ENCODE peak calls at places on chromosomes 11 and 22, in six cellular contexts. V is H1, X is stomach, A is prostate gland, R is A549, F is endothelial cell of umbilical vein. G is an unnamed sample.

GRCh38 chr22:29511126-29511854 is 31.3 kb downstream of the NEFH start:
- DNase-seq in R (no peak), X (no peak), V (no peak), F (no peak), A (no peak), G (no peak)

GRCh38 chr11:2310786-2311455 is 9.1 kb downstream of the TSPAN32 start:
- DNase-seq in R (no peak), X (no peak), F (no peak), A (no peak), V (no peak), G (peak)

GRCh38 chr11:44630511-44631210 is 65.2 kb downstream of the CD82 start:
- DNase-seq in A (peak), F (no peak), R (no peak), V (no peak), X (peak), G (no peak)

GRCh38 chr22:30094804-30095203 is 14.5 kb downstream of the HORMAD2 start:
- DNase-seq in A (no peak), V (no peak), F (no peak), R (no peak), X (no peak), G (no peak)

GRCh38 chr11:35031869-35032268 is 107.1 kb upstream of the CD44 start:
- DNase-seq in R (no peak), A (no peak), X (no peak), F (peak), V (no peak), G (no peak)

GRCh38 chr22:50528682-50529415 is 963 bp downstream of the TYMP start:
- DNase-seq in V (peak), X (no peak), R (no peak), F (no peak), A (no peak), G (no peak)

GRCh38 chr22:43014062-43014875 is 680 bp downstream of the PACSIN2 start:
- DNase-seq in R (no peak), X (peak), F (peak), A (peak), V (peak), G (peak)

GRCh38 chr11:76901144-76901543 is 40.4 kb downstream of the ACER3 start:
- DNase-seq in R (no peak), X (no peak), V (no peak), F (no peak), A (no peak), G (no peak)

GRCh38 chr22:42188808-42189447 is 58.3 kb upstream of the CYP2D6 start:
- DNase-seq in A (no peak), F (no peak), R (peak), X (no peak), V (no peak), G (no peak)

GRCh38 chr11:71432761-71433647 is 15.2 kb downstream of the DHCR7 start:
- DNase-seq in F (no peak), A (no peak), X (peak), R (no peak), V (no peak), G (no peak)

GRCh38 chr11:2750101-2750509 is 50.3 kb upstream of the KCNQ1OT1 start:
- DNase-seq in A (no peak), V (no peak), R (no peak), X (no peak), F (no peak), G (no peak)

GRCh38 chr11:75342231-75342918 is 9.1 kb downstream of the ARRB1 start:
- DNase-seq in F (no peak), V (no peak), R (no peak), A (no peak), X (no peak), G (no peak)

GRCh38 chr11:2294340-2295290 is 7.1 kb downstream of the C11orf21 start:
- DNase-seq in A (no peak), F (no peak), X (peak), V (peak), R (no peak), G (no peak)

GRCh38 chr11:64851831-64852337 is 7.4 kb upstream of the CDC42BPG start:
- DNase-seq in A (no peak), X (no peak), F (no peak), R (no peak), V (no peak), G (no peak)

GRCh38 chr11:26976389-26976788 is 17.5 kb upstream of the FIBIN start:
- DNase-seq in A (no peak), V (no peak), F (no peak), X (no peak), R (no peak), G (no peak)

GRCh38 chr11:111429066-111429506 is 50.0 kb upstream of the POU2AF1 start:
- DNase-seq in F (peak), X (peak), R (no peak), V (peak), A (no peak), G (peak)

GRCh38 chr11:78079232-78080083 is at the start of gene NDUFC2:
- DNase-seq in X (peak), R (peak), F (peak), V (peak), A (peak), G (peak)
- TF ChIP-seq POLR2A in X (no peak), R (peak), F (peak), V (peak), A (peak), G (peak)

GRCh38 chr11:65898656-65899355 is 1.4 kb downstream of the FOSL1 start:
- DNase-seq in A (no peak), R (no peak), F (no peak), V (no peak), X (no peak), G (no peak)
- H3K4me3 ChIP-seq in A (peak), R (peak), F (peak), V (peak), X (peak), G (no peak)

GRCh38 chr11:108535384-108535955 is 37.3 kb upstream of the POGLUT3 start:
- DNase-seq in A (no peak), R (no peak), F (no peak), X (no peak), V (peak), G (no peak)

GRCh38 chr11:108538502-108538901 is 40.3 kb upstream of the POGLUT3 start:
- DNase-seq in F (no peak), X (no peak), R (no peak), V (no peak), A (no peak), G (no peak)

GRCh38 chr11:108534274-108534882 is 36.2 kb upstream of the POGLUT3 start:
- DNase-seq in R (no peak), V (no peak), X (no peak), A (no peak), F (no peak), G (no peak)

GRCh38 chr11:108536783-108537182 is 38.6 kb upstream of the POGLUT3 start:
- DNase-seq in X (no peak), R (no peak), V (no peak), A (no peak), F (no peak), G (no peak)

GRCh38 chr11:108538022-108538424 is 39.8 kb upstream of the POGLUT3 start:
- DNase-seq in V (no peak), F (no peak), X (peak), R (no peak), A (peak), G (no peak)
- H3K27ac ChIP-seq in V (no peak), F (no peak), X (peak), R (no peak), A (peak), G (no peak)

GRCh38 chr22:39524089-39524752 is 3.9 kb downstream of the ATF4 start:
- DNase-seq in A (no peak), F (no peak), V (no peak), X (no peak), R (no peak), G (no peak)
- TF ChIP-seq POLR2A in A (no peak), F (no peak), V (peak), X (no peak), R (no peak), G (no peak)

GRCh38 chr11:119185916-119186634 is 800 bp downstream of the NHERF4 start:
- DNase-seq in A (no peak), V (no peak), R (no peak), X (no peak), F (no peak), G (no peak)
- H3K4me3 ChIP-seq in A (no peak), V (no peak), R (no peak), X (peak), F (no peak), G (no peak)

DNA sequence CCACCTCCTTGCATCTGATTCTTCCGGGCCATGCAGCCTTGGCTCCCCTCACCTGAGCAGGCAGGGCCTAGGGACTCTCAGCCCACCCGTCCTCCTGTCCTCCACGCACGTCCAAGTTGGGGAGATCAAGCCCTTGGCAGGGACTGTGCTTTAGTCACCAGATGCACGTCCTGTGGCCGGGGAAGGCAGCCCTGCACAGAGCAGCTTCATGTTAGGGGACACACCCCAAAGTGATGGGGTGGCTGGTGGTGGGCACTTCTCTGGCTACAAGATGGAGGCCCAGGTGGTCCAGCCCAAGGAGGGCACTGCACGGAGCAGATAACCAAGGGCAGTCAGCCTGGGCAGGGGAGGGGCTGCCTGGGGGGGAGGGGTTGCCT is 1.2 kb downstream of the MUC5B start:
- DNase-seq in F (no peak), X (no peak), A (no peak), V (no peak), R (no peak), G (peak)
- H3K27ac ChIP-seq in F (no peak), X (no peak), A (no peak), V (no peak), R (peak), G (no peak)

GRCh38 chr11:95793111-95793510 is 2.8 kb downstream of the CEP57 start:
- DNase-seq in A (no peak), R (no peak), V (no peak), F (no peak), X (no peak), G (no peak)
- TF ChIP-seq POLR2A in A (no peak), R (no peak), V (no peak), F (no peak), X (no peak), G (no peak)

GRCh38 chr22:45010532-45010900 is 711 bp upstream of the PHF21B start:
- DNase-seq in A (no peak), V (no peak), X (no peak), R (peak), F (no peak), G (no peak)
- H3K4me3 ChIP-seq in A (peak), V (peak), X (peak), R (peak), F (peak), G (no peak)